ENCODE peak calls at places on chromosomes 3 and 15, in seven cellular contexts. F, S, M, H, R, N and Y are unnamed samples.

GRCh38 chr3:159356606-159357005 is 554.8 kb downstream of the MFSD1 start:
- DNase-seq in F (no peak), S (no peak), M (no peak), H (no peak), R (no peak), N (no peak), Y (no peak)

GRCh38 chr15:25693321-25694237 is 169.5 kb downstream of the ATP10A start:
- DNase-seq in F (no peak), S (peak), M (peak), H (peak), R (no peak), N (peak), Y (peak)

GRCh38 chr3:16474920-16475319 is 38.6 kb downstream of the RFTN1 start:
- DNase-seq in F (no peak), S (no peak), M (no peak), H (no peak), R (no peak), N (no peak), Y (no peak)

GRCh38 chr15:95432878-95433405 is 897.6 kb upstream of the NR2F2 start:
- DNase-seq in F (no peak), S (no peak), M (no peak), H (no peak), R (no peak), N (no peak), Y (no peak)

GRCh38 chr15:57726411-57726810 is 19.9 kb downstream of the POLR2M start:
- DNase-seq in F (no peak), S (no peak), M (no peak), H (no peak), R (no peak), N (no peak), Y (no peak)

GRCh38 chr15:79086814-79087213 is 3.8 kb downstream of the RASGRF1 start:
- DNase-seq in F (no peak), S (no peak), M (no peak), H (no peak), R (no peak), N (no peak), Y (no peak)

GRCh38 chr3:124256156-124256555 is 264.2 kb upstream of the ROPN1 start:
- DNase-seq in F (no peak), S (no peak), M (no peak), H (no peak), R (no peak), N (no peak), Y (peak)

GRCh38 chr3:177190701-177191100 is 6.6 kb downstream of the TBL1XR1 start:
- DNase-seq in F (no peak), S (no peak), M (no peak), H (no peak), R (no peak), N (no peak), Y (no peak)

GRCh38 chr15:39623550-39623931 is 42.7 kb downstream of the THBS1 start:
- DNase-seq in F (no peak), S (no peak), M (no peak), H (no peak), R (peak), N (no peak), Y (no peak)

GRCh38 chr3:87307805-87308204 is 31.4 kb upstream of the POU1F1 start:
- DNase-seq in F (no peak), S (no peak), M (no peak), H (no peak), R (no peak), N (no peak), Y (no peak)

GRCh38 chr3:121894191-121894990 is at the start of gene SLC15A2:
- DNase-seq in F (no peak), S (no peak), M (no peak), H (no peak), R (no peak), N (no peak), Y (no peak)

GRCh38 chr3:143529018-143529478 is 319.2 kb downstream of the SLC9A9 start:
- DNase-seq in F (no peak), S (no peak), M (no peak), H (no peak), R (peak), N (no peak), Y (no peak)

DNA sequence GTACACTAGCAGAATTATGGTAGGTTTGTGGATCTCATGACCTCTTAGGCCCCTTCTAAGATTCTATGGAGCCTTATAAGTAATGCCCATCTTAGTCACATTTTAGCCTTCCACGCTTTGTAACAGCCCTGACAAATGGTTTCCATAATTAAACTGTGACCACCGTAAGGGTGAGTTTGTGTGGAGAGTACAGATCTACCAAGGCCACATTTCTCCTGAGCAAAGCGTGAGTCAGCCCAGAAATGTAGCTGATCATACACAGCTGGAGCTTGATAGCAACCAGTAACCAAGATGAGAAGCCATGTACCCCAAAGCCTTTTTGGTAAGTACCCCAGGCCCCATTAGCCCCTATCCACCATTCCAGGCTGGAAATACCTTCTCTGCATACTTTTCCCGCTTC is 31.7 kb downstream of the CHAC1 start:
- DNase-seq in F (no peak), S (no peak), M (no peak), H (no peak), R (no peak), N (no peak), Y (no peak)
- TF ChIP-seq JUND in F (no peak), S (no peak), M (no peak), H (no peak), R (no peak), N (no peak), Y (no peak)

GRCh38 chr15:65105038-65105437 is 10.0 kb downstream of the UBAP1L start:
- DNase-seq in F (no peak), S (no peak), M (no peak), H (no peak), R (no peak), N (no peak), Y (no peak)
- TF ChIP-seq JUND in F (no peak), S (no peak), M (no peak), H (no peak), R (no peak), N (no peak), Y (no peak)

DNA sequence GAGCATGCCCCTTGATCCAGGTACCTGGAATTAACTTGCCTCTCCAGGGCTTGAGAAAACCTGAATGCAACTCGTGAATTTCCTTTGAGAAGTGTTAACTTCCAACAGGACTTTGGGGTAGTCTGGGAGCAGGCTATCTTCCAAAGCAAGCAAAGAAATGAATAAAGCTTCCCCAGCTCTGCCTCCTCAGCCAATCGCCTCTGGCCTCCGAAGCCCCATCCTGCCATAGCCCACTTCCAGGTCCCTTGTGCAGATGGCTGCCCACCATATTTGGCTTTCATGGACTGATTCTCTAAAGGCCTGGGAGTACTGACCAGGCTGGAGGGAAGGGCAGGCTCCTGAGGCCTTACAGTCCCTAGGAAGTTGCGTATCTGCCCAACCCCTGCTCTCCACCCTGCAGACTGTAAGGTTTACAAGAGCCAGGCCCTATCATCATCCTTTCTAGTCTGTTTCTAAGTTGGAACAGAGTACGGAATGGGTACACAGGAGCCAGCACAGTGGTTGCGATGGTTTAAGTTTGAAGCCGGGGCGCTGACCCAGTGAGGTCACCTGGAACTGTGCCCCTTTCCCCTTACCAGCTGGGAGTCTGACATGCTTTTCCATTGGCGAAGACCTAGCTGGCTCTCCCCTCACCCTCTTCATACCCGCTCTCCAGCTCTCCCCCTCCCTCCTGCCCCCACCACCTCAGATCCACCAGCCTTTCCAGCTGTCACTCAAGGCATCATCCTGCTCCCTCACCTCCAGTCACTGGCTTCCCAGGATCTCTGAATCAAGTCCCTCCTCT is 1.1 kb upstream of the PML start:
- DNase-seq in F (no peak), S (no peak), M (no peak), H (no peak), R (no peak), N (no peak), Y (no peak)
- TF ChIP-seq JUND in F (no peak), S (no peak), M (no peak), H (no peak), R (no peak), N (no peak), Y (no peak)

GRCh38 chr3:67311440-67311839 is 313.3 kb downstream of the KBTBD8 start:
- DNase-seq in F (no peak), S (no peak), M (no peak), H (no peak), R (no peak), N (no peak), Y (no peak)
- TF ChIP-seq JUND in F (no peak), S (no peak), M (no peak), H (no peak), R (no peak), N (no peak), Y (no peak)